ENCODE peak calls at places on chromosomes 1 and 21, in ten cellular contexts. One of them, this sample, is unnamed.

GRCh38 chr1:91803847-91804545 is 82.0 kb downstream of the TGFBR3 start:
- DNase-seq in AG20443: no peak
- DNase-seq in lower lobe of right lung: no peak
- DNase-seq in mesothelial cell of epicardium: no peak
- DNase-seq in cardiac muscle cell: no peak
- DNase-seq in glutamatergic neuron: no peak
- DNase-seq in GM04504: no peak
- DNase-seq in stimulated activated CD4-positive, alpha-beta T cell treated with anti-CD3 and anti-CD28 coated beads, Interleukin-1b, Interleukin-23, amount 100 ng/mL, for 4 hours: peak; percentile 26
- DNase-seq in mucosa of gallbladder: no peak
- DNase-seq in activated naive CD4-positive, alpha-beta T cell: no peak
- DNase-seq in this sample: no peak

GRCh38 chr1:48109390-48110009 is 112.3 kb upstream of the TRABD2B start:
- DNase-seq in AG20443: peak; percentile 52
- DNase-seq in lower lobe of right lung: no peak
- DNase-seq in mesothelial cell of epicardium: no peak
- DNase-seq in cardiac muscle cell: peak; percentile 71
- DNase-seq in glutamatergic neuron: no peak
- DNase-seq in GM04504: peak; percentile 15
- DNase-seq in stimulated activated CD4-positive, alpha-beta T cell treated with anti-CD3 and anti-CD28 coated beads, Interleukin-1b, Interleukin-23, amount 100 ng/mL, for 4 hours: no peak
- DNase-seq in mucosa of gallbladder: peak; percentile 48
- DNase-seq in activated naive CD4-positive, alpha-beta T cell: no peak
- DNase-seq in this sample: no peak

GRCh38 chr1:232163533-232163932 is 466.4 kb downstream of the SIPA1L2 start:
- DNase-seq in AG20443: no peak
- DNase-seq in lower lobe of right lung: no peak
- DNase-seq in mesothelial cell of epicardium: no peak
- DNase-seq in cardiac muscle cell: no peak
- DNase-seq in glutamatergic neuron: no peak
- DNase-seq in GM04504: no peak
- DNase-seq in stimulated activated CD4-positive, alpha-beta T cell treated with anti-CD3 and anti-CD28 coated beads, Interleukin-1b, Interleukin-23, amount 100 ng/mL, for 4 hours: no peak
- DNase-seq in mucosa of gallbladder: no peak
- DNase-seq in activated naive CD4-positive, alpha-beta T cell: no peak
- DNase-seq in this sample: no peak

GRCh38 chr1:182391028-182391361 is 595 bp downstream of the GLUL start:
- DNase-seq in AG20443: no peak
- DNase-seq in lower lobe of right lung: peak; percentile 48
- DNase-seq in mesothelial cell of epicardium: no peak
- DNase-seq in cardiac muscle cell: no peak
- DNase-seq in glutamatergic neuron: peak; percentile 62
- DNase-seq in GM04504: no peak
- DNase-seq in stimulated activated CD4-positive, alpha-beta T cell treated with anti-CD3 and anti-CD28 coated beads, Interleukin-1b, Interleukin-23, amount 100 ng/mL, for 4 hours: no peak
- DNase-seq in mucosa of gallbladder: no peak
- DNase-seq in activated naive CD4-positive, alpha-beta T cell: no peak
- DNase-seq in this sample: no peak

GRCh38 chr1:171948491-171948890 is 107.2 kb downstream of the DNM3 start:
- DNase-seq in AG20443: peak; percentile 37
- DNase-seq in lower lobe of right lung: no peak
- DNase-seq in mesothelial cell of epicardium: no peak
- DNase-seq in cardiac muscle cell: no peak
- DNase-seq in glutamatergic neuron: no peak
- DNase-seq in GM04504: peak; percentile 8
- DNase-seq in stimulated activated CD4-positive, alpha-beta T cell treated with anti-CD3 and anti-CD28 coated beads, Interleukin-1b, Interleukin-23, amount 100 ng/mL, for 4 hours: no peak
- DNase-seq in mucosa of gallbladder: no peak
- DNase-seq in activated naive CD4-positive, alpha-beta T cell: no peak
- DNase-seq in this sample: no peak

GRCh38 chr1:218846166-218846565 is 327.5 kb upstream of the LYPLAL1 start:
- DNase-seq in AG20443: no peak
- DNase-seq in lower lobe of right lung: no peak
- DNase-seq in mesothelial cell of epicardium: no peak
- DNase-seq in cardiac muscle cell: no peak
- DNase-seq in glutamatergic neuron: no peak
- DNase-seq in GM04504: peak; percentile 55
- DNase-seq in stimulated activated CD4-positive, alpha-beta T cell treated with anti-CD3 and anti-CD28 coated beads, Interleukin-1b, Interleukin-23, amount 100 ng/mL, for 4 hours: no peak
- DNase-seq in mucosa of gallbladder: no peak
- DNase-seq in activated naive CD4-positive, alpha-beta T cell: no peak
- DNase-seq in this sample: no peak

GRCh38 chr1:64867266-64867665 is 99.1 kb downstream of the JAK1 start:
- DNase-seq in AG20443: no peak
- DNase-seq in lower lobe of right lung: no peak
- DNase-seq in mesothelial cell of epicardium: no peak
- DNase-seq in cardiac muscle cell: no peak
- DNase-seq in glutamatergic neuron: no peak
- DNase-seq in GM04504: no peak
- DNase-seq in stimulated activated CD4-positive, alpha-beta T cell treated with anti-CD3 and anti-CD28 coated beads, Interleukin-1b, Interleukin-23, amount 100 ng/mL, for 4 hours: no peak
- DNase-seq in mucosa of gallbladder: no peak
- DNase-seq in activated naive CD4-positive, alpha-beta T cell: no peak
- DNase-seq in this sample: no peak

GRCh38 chr1:30250338-30251022 is 472.9 kb downstream of the MATN1 start:
- DNase-seq in AG20443: no peak
- DNase-seq in lower lobe of right lung: no peak
- DNase-seq in mesothelial cell of epicardium: no peak
- DNase-seq in cardiac muscle cell: no peak
- DNase-seq in glutamatergic neuron: no peak
- DNase-seq in GM04504: no peak
- DNase-seq in stimulated activated CD4-positive, alpha-beta T cell treated with anti-CD3 and anti-CD28 coated beads, Interleukin-1b, Interleukin-23, amount 100 ng/mL, for 4 hours: no peak
- DNase-seq in mucosa of gallbladder: no peak
- DNase-seq in activated naive CD4-positive, alpha-beta T cell: no peak
- DNase-seq in this sample: no peak

GRCh38 chr1:169106095-169106920 is at the start of gene ATP1B1:
- DNase-seq in AG20443: peak; percentile 95
- DNase-seq in lower lobe of right lung: peak; percentile 93
- DNase-seq in mesothelial cell of epicardium: peak; percentile 92
- DNase-seq in cardiac muscle cell: peak; percentile 97
- DNase-seq in glutamatergic neuron: peak; percentile 97
- DNase-seq in GM04504: peak; percentile 51
- DNase-seq in stimulated activated CD4-positive, alpha-beta T cell treated with anti-CD3 and anti-CD28 coated beads, Interleukin-1b, Interleukin-23, amount 100 ng/mL, for 4 hours: peak; percentile 80
- DNase-seq in mucosa of gallbladder: peak; percentile 90
- DNase-seq in activated naive CD4-positive, alpha-beta T cell: peak; percentile 65
- DNase-seq in this sample: peak; percentile 96

GRCh38 chr1:29777522-29777921 is 541.2 kb downstream of the PTPRU start:
- DNase-seq in AG20443: no peak
- DNase-seq in lower lobe of right lung: no peak
- DNase-seq in mesothelial cell of epicardium: no peak
- DNase-seq in cardiac muscle cell: no peak
- DNase-seq in glutamatergic neuron: no peak
- DNase-seq in GM04504: no peak
- DNase-seq in stimulated activated CD4-positive, alpha-beta T cell treated with anti-CD3 and anti-CD28 coated beads, Interleukin-1b, Interleukin-23, amount 100 ng/mL, for 4 hours: no peak
- DNase-seq in mucosa of gallbladder: no peak
- DNase-seq in activated naive CD4-positive, alpha-beta T cell: no peak
- DNase-seq in this sample: no peak

GRCh38 chr1:47996406-47997226 is 569 bp downstream of the TRABD2B start:
- DNase-seq in AG20443: peak; percentile 39
- DNase-seq in lower lobe of right lung: no peak
- DNase-seq in mesothelial cell of epicardium: peak; percentile 54
- DNase-seq in cardiac muscle cell: peak; percentile 59
- DNase-seq in glutamatergic neuron: peak; percentile 48
- DNase-seq in GM04504: no peak
- DNase-seq in stimulated activated CD4-positive, alpha-beta T cell treated with anti-CD3 and anti-CD28 coated beads, Interleukin-1b, Interleukin-23, amount 100 ng/mL, for 4 hours: no peak
- DNase-seq in mucosa of gallbladder: no peak
- DNase-seq in activated naive CD4-positive, alpha-beta T cell: no peak
- DNase-seq in this sample: no peak

GRCh38 chr1:228366851-228367741 is 39.5 kb downstream of the TRIM11 start:
- DNase-seq in AG20443: no peak
- DNase-seq in lower lobe of right lung: peak; percentile 41
- DNase-seq in mesothelial cell of epicardium: no peak
- DNase-seq in cardiac muscle cell: no peak
- DNase-seq in glutamatergic neuron: no peak
- DNase-seq in GM04504: no peak
- DNase-seq in stimulated activated CD4-positive, alpha-beta T cell treated with anti-CD3 and anti-CD28 coated beads, Interleukin-1b, Interleukin-23, amount 100 ng/mL, for 4 hours: no peak
- DNase-seq in mucosa of gallbladder: no peak
- DNase-seq in activated naive CD4-positive, alpha-beta T cell: no peak
- DNase-seq in this sample: peak; percentile 59

GRCh38 chr1:56570924-56571372 is 8.4 kb downstream of the PLPP3 start:
- DNase-seq in AG20443: no peak
- DNase-seq in lower lobe of right lung: no peak
- DNase-seq in mesothelial cell of epicardium: no peak
- DNase-seq in cardiac muscle cell: no peak
- DNase-seq in glutamatergic neuron: no peak
- DNase-seq in GM04504: no peak
- DNase-seq in stimulated activated CD4-positive, alpha-beta T cell treated with anti-CD3 and anti-CD28 coated beads, Interleukin-1b, Interleukin-23, amount 100 ng/mL, for 4 hours: no peak
- DNase-seq in mucosa of gallbladder: no peak
- DNase-seq in activated naive CD4-positive, alpha-beta T cell: no peak
- DNase-seq in this sample: no peak

GRCh38 chr1:170705981-170706380 is 42.0 kb downstream of the PRRX1 start:
- DNase-seq in AG20443: no peak
- DNase-seq in lower lobe of right lung: no peak
- DNase-seq in mesothelial cell of epicardium: no peak
- DNase-seq in cardiac muscle cell: no peak
- DNase-seq in glutamatergic neuron: no peak
- DNase-seq in GM04504: no peak
- DNase-seq in stimulated activated CD4-positive, alpha-beta T cell treated with anti-CD3 and anti-CD28 coated beads, Interleukin-1b, Interleukin-23, amount 100 ng/mL, for 4 hours: no peak
- DNase-seq in mucosa of gallbladder: no peak
- DNase-seq in activated naive CD4-positive, alpha-beta T cell: no peak
- DNase-seq in this sample: no peak

GRCh38 chr1:49389699-49390098 is 613.0 kb upstream of the BEND5 start:
- DNase-seq in AG20443: no peak
- DNase-seq in lower lobe of right lung: no peak
- DNase-seq in mesothelial cell of epicardium: no peak
- DNase-seq in cardiac muscle cell: no peak
- DNase-seq in glutamatergic neuron: no peak
- DNase-seq in GM04504: no peak
- DNase-seq in stimulated activated CD4-positive, alpha-beta T cell treated with anti-CD3 and anti-CD28 coated beads, Interleukin-1b, Interleukin-23, amount 100 ng/mL, for 4 hours: no peak
- DNase-seq in mucosa of gallbladder: no peak
- DNase-seq in activated naive CD4-positive, alpha-beta T cell: no peak
- DNase-seq in this sample: no peak

GRCh38 chr21:33112670-33113596 is 43.0 kb downstream of the OLIG1 start:
- DNase-seq in AG20443: no peak
- DNase-seq in lower lobe of right lung: no peak
- DNase-seq in mesothelial cell of epicardium: no peak
- DNase-seq in cardiac muscle cell: no peak
- DNase-seq in glutamatergic neuron: no peak
- DNase-seq in GM04504: no peak
- DNase-seq in stimulated activated CD4-positive, alpha-beta T cell treated with anti-CD3 and anti-CD28 coated beads, Interleukin-1b, Interleukin-23, amount 100 ng/mL, for 4 hours: no peak
- DNase-seq in mucosa of gallbladder: no peak
- DNase-seq in activated naive CD4-positive, alpha-beta T cell: no peak
- DNase-seq in this sample: no peak

GRCh38 chr1:108346137-108346536 is 102.3 kb upstream of the NBPF4 start:
- DNase-seq in AG20443: no peak
- DNase-seq in lower lobe of right lung: no peak
- DNase-seq in mesothelial cell of epicardium: no peak
- DNase-seq in cardiac muscle cell: no peak
- DNase-seq in glutamatergic neuron: no peak
- DNase-seq in GM04504: no peak
- DNase-seq in stimulated activated CD4-positive, alpha-beta T cell treated with anti-CD3 and anti-CD28 coated beads, Interleukin-1b, Interleukin-23, amount 100 ng/mL, for 4 hours: no peak
- DNase-seq in mucosa of gallbladder: no peak
- DNase-seq in activated naive CD4-positive, alpha-beta T cell: no peak
- DNase-seq in this sample: no peak

GRCh38 chr1:226656201-226656600 is 82.9 kb downstream of the ITPKB start:
- DNase-seq in AG20443: no peak
- DNase-seq in lower lobe of right lung: no peak
- DNase-seq in mesothelial cell of epicardium: no peak
- DNase-seq in cardiac muscle cell: peak; percentile 48
- DNase-seq in glutamatergic neuron: peak; percentile 10
- DNase-seq in GM04504: no peak
- DNase-seq in stimulated activated CD4-positive, alpha-beta T cell treated with anti-CD3 and anti-CD28 coated beads, Interleukin-1b, Interleukin-23, amount 100 ng/mL, for 4 hours: no peak
- DNase-seq in mucosa of gallbladder: no peak
- DNase-seq in activated naive CD4-positive, alpha-beta T cell: no peak
- DNase-seq in this sample: no peak

GRCh38 chr21:34722684-34723300 is 54.0 kb downstream of the CLIC6 start:
- DNase-seq in AG20443: no peak
- DNase-seq in lower lobe of right lung: no peak
- DNase-seq in mesothelial cell of epicardium: no peak
- DNase-seq in cardiac muscle cell: no peak
- DNase-seq in glutamatergic neuron: no peak
- DNase-seq in GM04504: no peak
- DNase-seq in stimulated activated CD4-positive, alpha-beta T cell treated with anti-CD3 and anti-CD28 coated beads, Interleukin-1b, Interleukin-23, amount 100 ng/mL, for 4 hours: no peak
- DNase-seq in mucosa of gallbladder: no peak
- DNase-seq in activated naive CD4-positive, alpha-beta T cell: no peak
- DNase-seq in this sample: no peak

GRCh38 chr1:240739754-240740153 is 127.8 kb upstream of the GREM2 start:
- DNase-seq in AG20443: peak; percentile 29
- DNase-seq in lower lobe of right lung: no peak
- DNase-seq in mesothelial cell of epicardium: no peak
- DNase-seq in cardiac muscle cell: no peak
- DNase-seq in glutamatergic neuron: no peak
- DNase-seq in GM04504: no peak
- DNase-seq in stimulated activated CD4-positive, alpha-beta T cell treated with anti-CD3 and anti-CD28 coated beads, Interleukin-1b, Interleukin-23, amount 100 ng/mL, for 4 hours: no peak
- DNase-seq in mucosa of gallbladder: no peak
- DNase-seq in activated naive CD4-positive, alpha-beta T cell: no peak
- DNase-seq in this sample: no peak

GRCh38 chr1:91843843-91844242 is 42.1 kb downstream of the TGFBR3 start:
- DNase-seq in AG20443: no peak
- DNase-seq in lower lobe of right lung: no peak
- DNase-seq in mesothelial cell of epicardium: no peak
- DNase-seq in cardiac muscle cell: no peak
- DNase-seq in glutamatergic neuron: no peak
- DNase-seq in GM04504: no peak
- DNase-seq in stimulated activated CD4-positive, alpha-beta T cell treated with anti-CD3 and anti-CD28 coated beads, Interleukin-1b, Interleukin-23, amount 100 ng/mL, for 4 hours: no peak
- DNase-seq in mucosa of gallbladder: no peak
- DNase-seq in activated naive CD4-positive, alpha-beta T cell: no peak
- DNase-seq in this sample: no peak

GRCh38 chr1:66256629-66257575 is 277.1 kb upstream of the SGIP1 start:
- DNase-seq in AG20443: no peak
- DNase-seq in lower lobe of right lung: no peak
- DNase-seq in mesothelial cell of epicardium: no peak
- DNase-seq in cardiac muscle cell: no peak
- DNase-seq in glutamatergic neuron: no peak
- DNase-seq in GM04504: no peak
- DNase-seq in stimulated activated CD4-positive, alpha-beta T cell treated with anti-CD3 and anti-CD28 coated beads, Interleukin-1b, Interleukin-23, amount 100 ng/mL, for 4 hours: no peak
- DNase-seq in mucosa of gallbladder: no peak
- DNase-seq in activated naive CD4-positive, alpha-beta T cell: no peak
- DNase-seq in this sample: no peak

GRCh38 chr1:217311766-217312165 is 319.1 kb downstream of the GPATCH2 start:
- DNase-seq in AG20443: no peak
- DNase-seq in lower lobe of right lung: no peak
- DNase-seq in mesothelial cell of epicardium: no peak
- DNase-seq in cardiac muscle cell: peak; percentile 49
- DNase-seq in glutamatergic neuron: no peak
- DNase-seq in GM04504: no peak
- DNase-seq in stimulated activated CD4-positive, alpha-beta T cell treated with anti-CD3 and anti-CD28 coated beads, Interleukin-1b, Interleukin-23, amount 100 ng/mL, for 4 hours: no peak
- DNase-seq in mucosa of gallbladder: no peak
- DNase-seq in activated naive CD4-positive, alpha-beta T cell: no peak
- DNase-seq in this sample: no peak

GRCh38 chr21:16180613-16181012 is 450.8 kb downstream of the USP25 start:
- DNase-seq in AG20443: no peak
- DNase-seq in lower lobe of right lung: no peak
- DNase-seq in mesothelial cell of epicardium: no peak
- DNase-seq in cardiac muscle cell: no peak
- DNase-seq in glutamatergic neuron: no peak
- DNase-seq in GM04504: no peak
- DNase-seq in stimulated activated CD4-positive, alpha-beta T cell treated with anti-CD3 and anti-CD28 coated beads, Interleukin-1b, Interleukin-23, amount 100 ng/mL, for 4 hours: no peak
- DNase-seq in mucosa of gallbladder: no peak
- DNase-seq in activated naive CD4-positive, alpha-beta T cell: no peak
- DNase-seq in this sample: no peak

GRCh38 chr1:45892068-45892785 is 88.8 kb downstream of the MAST2 start:
- DNase-seq in AG20443: peak; percentile 67
- DNase-seq in lower lobe of right lung: no peak
- DNase-seq in mesothelial cell of epicardium: no peak
- DNase-seq in cardiac muscle cell: peak; percentile 38
- DNase-seq in glutamatergic neuron: no peak
- DNase-seq in GM04504: peak; percentile 60
- DNase-seq in stimulated activated CD4-positive, alpha-beta T cell treated with anti-CD3 and anti-CD28 coated beads, Interleukin-1b, Interleukin-23, amount 100 ng/mL, for 4 hours: no peak
- DNase-seq in mucosa of gallbladder: peak; percentile 58
- DNase-seq in activated naive CD4-positive, alpha-beta T cell: no peak
- DNase-seq in this sample: no peak

GRCh38 chr1:244011251-244011650 is 39.8 kb upstream of the ZBTB18 start:
- DNase-seq in AG20443: no peak
- DNase-seq in lower lobe of right lung: no peak
- DNase-seq in mesothelial cell of epicardium: no peak
- DNase-seq in cardiac muscle cell: no peak
- DNase-seq in glutamatergic neuron: no peak
- DNase-seq in GM04504: no peak
- DNase-seq in stimulated activated CD4-positive, alpha-beta T cell treated with anti-CD3 and anti-CD28 coated beads, Interleukin-1b, Interleukin-23, amount 100 ng/mL, for 4 hours: no peak
- DNase-seq in mucosa of gallbladder: no peak
- DNase-seq in activated naive CD4-positive, alpha-beta T cell: no peak
- DNase-seq in this sample: no peak

GRCh38 chr1:6727535-6727934 is 25.9 kb upstream of the DNAJC11 start:
- DNase-seq in AG20443: peak; percentile 75
- DNase-seq in lower lobe of right lung: peak; percentile 56
- DNase-seq in mesothelial cell of epicardium: peak; percentile 53
- DNase-seq in cardiac muscle cell: peak; percentile 73
- DNase-seq in glutamatergic neuron: peak; percentile 76
- DNase-seq in GM04504: no peak
- DNase-seq in stimulated activated CD4-positive, alpha-beta T cell treated with anti-CD3 and anti-CD28 coated beads, Interleukin-1b, Interleukin-23, amount 100 ng/mL, for 4 hours: peak; percentile 56
- DNase-seq in mucosa of gallbladder: peak; percentile 23
- DNase-seq in activated naive CD4-positive, alpha-beta T cell: peak; percentile 15
- DNase-seq in this sample: peak; percentile 71

GRCh38 chr1:48500541-48501440 is 28.8 kb upstream of the SPATA6 start:
- DNase-seq in AG20443: no peak
- DNase-seq in lower lobe of right lung: no peak
- DNase-seq in mesothelial cell of epicardium: no peak
- DNase-seq in cardiac muscle cell: no peak
- DNase-seq in glutamatergic neuron: no peak
- DNase-seq in GM04504: no peak
- DNase-seq in stimulated activated CD4-positive, alpha-beta T cell treated with anti-CD3 and anti-CD28 coated beads, Interleukin-1b, Interleukin-23, amount 100 ng/mL, for 4 hours: no peak
- DNase-seq in mucosa of gallbladder: no peak
- DNase-seq in activated naive CD4-positive, alpha-beta T cell: no peak
- DNase-seq in this sample: no peak

This sample was measured in upper lobe of right lung.